ENCODE peak calls at places on chromosome X, in ten cellular contexts. N is ascending aorta; H is right atrium auricular region; G is esophagus squamous epithelium; J is CD8-positive, alpha-beta memory T cell; V is aorta; S is psoas muscle; U is ovary; L is heart right ventricle; F is A549. O is an unnamed sample. For H3K4me1, the result is how much of the 10 kb centered on the place peaks cover.

GRCh38 chrX:135454816-135455215 is 33.1 kb downstream of the SMIM10L2A start:
- DNase-seq in N (no peak), H (no peak), G (no peak), J (no peak), V (no peak), S (no peak), U (no peak), L (no peak), F (no peak), O (no peak)

GRCh38 chrX:11575332-11575731 is 90.4 kb downstream of the ARHGAP6 start:
- DNase-seq in N (no peak), H (no peak), G (no peak), J (no peak), V (no peak), S (no peak), U (no peak), L (no peak), F (no peak), O (no peak)

GRCh38 chrX:45479835-45480422 is 279.3 kb upstream of the DIPK2B start:
- DNase-seq in N (no peak), H (no peak), G (no peak), J (no peak), V (no peak), S (no peak), U (no peak), L (no peak), F (peak), O (no peak)

GRCh38 chrX:57453901-57454300 is 137.9 kb upstream of the ZXDB start:
- DNase-seq in N (no peak), H (no peak), G (no peak), J (no peak), V (no peak), S (no peak), U (no peak), L (no peak), F (no peak), O (no peak)

GRCh38 chrX:153646620-153647373 is at the start of gene DUSP9:
- DNase-seq in N (no peak), H (no peak), G (no peak), J (no peak), V (peak), S (peak), U (peak), L (no peak), F (peak), O (no peak)

GRCh38 chrX:52271212-52271611 is 86.5 kb downstream of the MAGED4 start:
- DNase-seq in N (no peak), H (no peak), G (no peak), J (no peak), V (no peak), S (no peak), U (no peak), L (no peak), F (no peak), O (no peak)

GRCh38 chrX:104270916-104271512 is 16.3 kb upstream of the ESX1 start:
- DNase-seq in N (no peak), H (no peak), G (no peak), J (no peak), V (no peak), S (no peak), U (peak), L (peak), F (peak), O (no peak)

GRCh38 chrX:131725001-131725654 is 181.3 kb downstream of the OR13H1 start:
- DNase-seq in N (no peak), H (no peak), G (no peak), J (no peak), V (no peak), S (no peak), U (no peak), L (no peak), F (no peak), O (no peak)

GRCh38 chrX:39602226-39602625 is 495.5 kb downstream of the BCOR start:
- DNase-seq in N (no peak), H (no peak), G (no peak), J (no peak), V (no peak), S (no peak), U (no peak), L (no peak), F (no peak), O (no peak)

GRCh38 chrX:116238093-116238492 is 67.5 kb downstream of the AGTR2 start:
- DNase-seq in N (no peak), H (no peak), G (no peak), J (no peak), V (no peak), S (no peak), U (no peak), L (no peak), F (no peak), O (no peak)

GRCh38 chrX:116240446-116240845 is 69.9 kb downstream of the AGTR2 start:
- DNase-seq in N (no peak), H (no peak), G (no peak), J (no peak), V (no peak), S (no peak), U (no peak), L (no peak), F (no peak), O (no peak)

GRCh38 chrX:116238866-116239265 is 68.3 kb downstream of the AGTR2 start:
- DNase-seq in N (no peak), H (no peak), G (no peak), J (no peak), V (no peak), S (no peak), U (no peak), L (no peak), F (no peak), O (no peak)

GRCh38 chrX:116241001-116241400 is 70.5 kb downstream of the AGTR2 start:
- DNase-seq in N (no peak), H (no peak), G (no peak), J (no peak), V (no peak), S (no peak), U (no peak), L (no peak), F (no peak), O (no peak)

GRCh38 chrX:116239944-116240391 is 69.4 kb downstream of the AGTR2 start:
- DNase-seq in N (no peak), H (no peak), G (no peak), J (no peak), V (no peak), S (no peak), U (no peak), L (no peak), F (no peak), O (no peak)
- H3K27ac ChIP-seq in N (no peak), H (no peak), G (peak), J (no peak), V (no peak), S (no peak), U (no peak), L (no peak), F (peak), O (peak)

DNA sequence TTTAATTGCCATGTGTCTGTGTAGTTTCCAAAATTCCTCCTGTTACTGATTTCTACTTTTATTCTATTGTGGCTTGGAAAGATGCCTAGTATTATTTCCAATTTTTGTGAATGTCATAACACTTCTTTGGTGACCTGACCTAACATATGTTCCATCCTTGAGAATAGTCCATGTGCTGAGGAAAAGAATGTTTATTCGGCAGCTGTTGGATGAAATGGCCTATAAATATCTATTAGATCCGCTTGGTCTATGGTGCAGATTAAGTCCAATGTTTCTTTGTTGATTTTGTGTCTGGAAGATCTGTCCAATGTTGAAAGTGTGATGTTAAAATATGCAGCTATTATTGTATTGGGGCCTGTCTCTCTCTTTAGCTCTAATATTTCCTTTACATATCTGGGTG is 219.2 kb upstream of the HDX start:
- DNase-seq in N (no peak), H (no peak), G (no peak), J (no peak), V (no peak), S (no peak), U (no peak), L (no peak), F (no peak), O (no peak)
- H3K4me1 ChIP-seq in N (under half), H (under half), G (under half), J (under half), V (under half), S (under half), U (under half), L (under half), F (under half), O (under half)

GRCh38 chrX:154800508-154801207 is 4.6 kb downstream of the MPP1 start:
- DNase-seq in N (no peak), H (no peak), G (no peak), J (no peak), V (no peak), S (no peak), U (no peak), L (no peak), F (no peak), O (no peak)
- H3K27ac ChIP-seq in N (no peak), H (no peak), G (no peak), J (peak), V (no peak), S (no peak), U (no peak), L (peak), F (peak), O (no peak)

DNA sequence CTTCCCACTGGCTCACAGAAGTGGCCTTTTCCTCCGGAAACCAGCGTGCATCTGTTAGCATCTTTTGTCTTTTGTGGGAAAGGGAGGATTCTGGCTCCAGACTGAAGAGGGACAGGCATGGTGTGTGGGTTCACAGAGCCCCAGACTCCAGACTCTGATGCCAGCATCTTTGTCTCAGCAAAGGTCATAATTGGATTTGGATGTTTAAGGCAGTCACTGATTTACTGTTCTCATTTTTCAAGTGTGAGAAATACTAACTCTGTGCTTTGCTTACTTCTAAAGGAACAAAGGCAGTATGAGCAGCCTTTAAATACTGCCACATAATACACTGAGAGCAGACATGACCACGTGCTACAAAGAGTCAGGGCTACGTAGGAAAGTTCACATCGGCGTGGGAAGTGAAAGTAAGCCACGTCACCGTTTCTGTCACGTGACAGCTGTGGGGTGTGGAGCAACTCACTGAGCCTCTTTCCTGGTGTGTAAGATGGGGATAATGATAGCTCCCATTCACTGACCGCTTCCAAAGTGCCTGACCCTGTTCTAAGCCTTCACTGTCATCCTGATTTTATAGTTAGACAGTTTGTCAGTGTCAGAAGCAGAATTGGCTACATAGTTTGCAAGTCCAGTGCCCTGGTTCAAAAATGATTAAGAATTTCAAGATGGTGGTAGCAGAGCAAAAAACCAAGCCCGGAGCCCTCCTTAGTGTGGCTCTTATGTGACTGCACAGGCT is 24.8 kb upstream of the TMSB4X start:
- DNase-seq in N (peak), H (peak), G (peak), J (peak), V (peak), S (peak), U (peak), L (peak), F (no peak), O (no peak)
- H3K4me1 ChIP-seq in N (under half), H (under half), G (under half), J (half or more), V (under half), S (under half), U (under half), L (under half), F (under half), O (under half)

GRCh38 chrX:8672176-8672575 is 59.8 kb downstream of the ANOS1 start:
- DNase-seq in N (no peak), H (no peak), G (no peak), J (no peak), V (no peak), S (no peak), U (no peak), L (no peak), F (no peak), O (peak)
- H3K27ac ChIP-seq in N (no peak), H (no peak), G (no peak), J (no peak), V (no peak), S (no peak), U (no peak), L (no peak), F (no peak), O (no peak)

GRCh38 chrX:150692296-150692695 is 900 bp upstream of the MTMR1 start:
- DNase-seq in N (no peak), H (no peak), G (no peak), J (no peak), V (no peak), S (no peak), U (no peak), L (no peak), F (no peak), O (no peak)

GRCh38 chrX:150692837-150693781 is at the start of gene MTMR1:
- DNase-seq in N (no peak), H (no peak), G (no peak), J (peak), V (peak), S (peak), U (peak), L (peak), F (peak), O (no peak)

GRCh38 chrX:150694738-150695410 is 1.7 kb downstream of the MTMR1 start:
- DNase-seq in N (no peak), H (no peak), G (no peak), J (peak), V (no peak), S (no peak), U (no peak), L (no peak), F (no peak), O (no peak)

GRCh38 chrX:150696264-150696789 is 3.1 kb downstream of the MTMR1 start:
- DNase-seq in N (no peak), H (no peak), G (no peak), J (no peak), V (no peak), S (no peak), U (no peak), L (no peak), F (no peak), O (no peak)

DNA sequence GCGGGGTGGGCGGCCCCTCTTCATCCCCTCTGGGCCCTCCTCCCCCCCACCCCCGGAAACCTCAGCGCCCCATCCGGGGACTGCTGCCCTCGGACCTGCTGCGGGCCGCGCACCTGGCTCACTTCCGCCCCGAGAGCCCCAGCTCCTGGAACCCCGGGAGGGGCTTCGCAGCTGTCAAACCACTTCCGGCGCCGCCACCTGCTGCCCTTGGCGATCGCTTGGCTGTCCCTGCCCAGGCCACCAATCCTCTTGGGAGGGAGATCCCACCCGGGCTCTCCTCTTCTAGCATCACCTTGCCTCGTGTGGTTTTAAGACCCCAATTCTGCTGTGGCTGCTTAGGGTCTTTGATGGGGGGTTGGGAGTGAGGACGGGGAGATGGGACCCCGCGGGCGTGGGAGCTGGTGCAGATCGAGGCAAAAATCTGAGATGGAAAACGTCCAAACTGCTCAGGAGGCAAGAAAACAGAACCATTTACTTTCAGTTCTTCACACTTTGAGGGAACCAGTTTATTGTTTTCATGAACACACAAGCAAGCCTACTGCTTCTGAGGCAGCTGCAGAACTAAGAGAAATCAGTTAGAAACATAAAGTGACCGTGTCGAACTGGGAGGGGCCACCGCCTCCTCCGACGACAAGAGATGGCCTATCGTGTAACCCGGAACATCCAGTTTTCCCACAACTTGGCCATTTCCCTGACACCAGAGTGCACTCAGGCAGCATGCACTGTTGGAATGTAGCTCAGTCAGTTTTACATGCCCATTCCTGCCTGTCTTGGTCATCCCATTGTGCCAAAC is 782 bp downstream of the MTMR1 start:
- DNase-seq in N (no peak), H (no peak), G (no peak), J (peak), V (peak), S (peak), U (peak), L (peak), F (peak), O (no peak)
- H3K4me1 ChIP-seq in N (under half), H (under half), G (under half), J (half or more), V (under half), S (under half), U (under half), L (under half), F (under half), O (under half)

DNA sequence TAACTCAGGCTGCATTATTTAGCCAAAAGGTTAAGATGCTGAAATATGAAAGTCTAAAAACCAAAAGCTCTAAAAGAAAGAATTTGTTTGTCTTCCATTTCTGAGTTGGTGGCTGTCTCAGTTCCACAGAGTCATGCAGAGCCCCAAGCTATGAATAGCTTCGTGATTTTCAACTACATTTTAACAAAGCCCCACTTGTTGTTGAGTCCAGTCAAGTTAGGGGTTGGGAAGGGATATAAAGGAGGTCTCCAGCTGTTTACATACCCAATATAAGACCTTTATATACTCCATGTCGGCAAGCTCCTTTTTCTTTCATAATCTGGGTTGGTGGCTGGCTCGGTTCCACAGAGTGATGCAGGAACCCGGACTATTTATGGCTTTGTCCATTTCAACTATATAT is 924.6 kb upstream of the PRKX start:
- DNase-seq in N (no peak), H (no peak), G (no peak), J (no peak), V (no peak), S (no peak), U (no peak), L (no peak), F (no peak), O (no peak)
- H3K27ac ChIP-seq in N (no peak), H (no peak), G (no peak), J (no peak), V (no peak), S (no peak), U (no peak), L (no peak), F (no peak), O (no peak)

GRCh38 chrX:19133784-19134183 is 11.5 kb upstream of the ADGRG2 start:
- DNase-seq in N (no peak), H (no peak), G (no peak), J (no peak), V (no peak), S (no peak), U (no peak), L (no peak), F (no peak), O (no peak)

GRCh38 chrX:19130628-19131027 is 8.4 kb upstream of the ADGRG2 start:
- DNase-seq in N (no peak), H (no peak), G (no peak), J (no peak), V (no peak), S (no peak), U (no peak), L (no peak), F (no peak), O (no peak)

GRCh38 chrX:19127649-19128168 is 5.4 kb upstream of the ADGRG2 start:
- DNase-seq in N (no peak), H (no peak), G (no peak), J (no peak), V (no peak), S (no peak), U (no peak), L (no peak), F (no peak), O (no peak)

GRCh38 chrX:19129694-19130093 is 7.4 kb upstream of the ADGRG2 start:
- DNase-seq in N (no peak), H (no peak), G (no peak), J (no peak), V (no peak), S (no peak), U (no peak), L (no peak), F (no peak), O (no peak)
- H3K4me1 ChIP-seq in N (under half), H (under half), G (under half), J (under half), V (under half), S (under half), U (under half), L (under half), F (under half), O (under half)

DNA sequence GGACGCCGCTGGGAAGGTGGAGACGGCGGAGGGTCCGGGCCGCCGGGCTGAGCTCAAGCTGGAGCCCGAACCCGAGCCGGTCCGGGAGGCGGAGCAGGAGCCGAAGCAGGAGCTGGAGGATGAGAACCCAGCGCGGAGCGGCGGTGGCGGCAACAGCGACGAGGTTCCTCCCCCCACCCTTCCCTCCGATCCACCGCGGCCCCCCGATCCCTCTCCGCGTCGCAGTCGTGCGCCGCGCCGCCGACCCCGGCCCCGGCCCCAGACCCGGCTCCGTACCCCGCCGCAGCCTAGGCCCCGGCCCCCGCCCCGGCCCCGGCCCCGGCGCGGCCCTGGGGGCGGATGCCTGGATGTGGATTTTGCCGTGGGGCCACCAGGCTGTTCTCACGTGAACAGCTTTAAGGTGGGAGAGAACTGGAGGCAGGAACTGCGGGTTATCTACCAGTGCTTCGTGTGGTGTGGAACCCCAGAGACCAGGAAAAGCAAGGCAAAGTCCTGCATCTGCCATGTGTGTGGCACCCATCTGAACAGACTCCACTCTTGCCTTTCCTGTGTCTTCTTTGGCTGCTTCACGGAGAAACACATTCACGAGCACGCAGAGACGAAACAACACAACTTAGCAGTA is 483 bp downstream of the USP27X start:
- DNase-seq in N (no peak), H (no peak), G (no peak), J (peak), V (no peak), S (no peak), U (no peak), L (no peak), F (peak), O (no peak)
- H3K27ac ChIP-seq in N (peak), H (peak), G (peak), J (peak), V (no peak), S (peak), U (peak), L (peak), F (peak), O (peak)